ENCODE peak calls at places on chromosomes 3 and 15, in eight cellular contexts. N is psoas muscle; Y is NB4; H is CD8-positive, alpha-beta memory T cell; L is sigmoid colon; S is brain microvascular endothelial cell; A is PC-9; B is AG10803. G is an unnamed sample.

GRCh38 chr3:194100856-194101390 is 35.0 kb upstream of the HES1 start:
- DNase-seq in N (no peak), Y (no peak), H (no peak), L (no peak), S (no peak), A (no peak), B (no peak), G (peak; percentile 31)

GRCh38 chr3:13416002-13416793 is 3.9 kb downstream of the NUP210 start:
- DNase-seq in N (no peak), Y (peak; percentile 38), H (no peak), L (no peak), S (no peak), A (no peak), B (no peak), G (no peak)

GRCh38 chr3:59016930-59017616 is 32.8 kb downstream of the CFAP20DC start:
- DNase-seq in N (no peak), Y (no peak), H (no peak), L (no peak), S (no peak), A (no peak), B (no peak), G (no peak)

GRCh38 chr15:70268698-70269251 is 171.1 kb upstream of the TLE3 start:
- DNase-seq in N (no peak), Y (no peak), H (no peak), L (no peak), S (no peak), A (peak; percentile 90), B (no peak), G (no peak)

GRCh38 chr15:37229855-37230254 is 129.5 kb upstream of the MEIS2 start:
- DNase-seq in N (no peak), Y (no peak), H (no peak), L (no peak), S (no peak), A (no peak), B (no peak), G (no peak)

GRCh38 chr3:186633481-186633880 is 6.7 kb upstream of the FETUB start:
- DNase-seq in N (no peak), Y (no peak), H (no peak), L (no peak), S (no peak), A (peak; percentile 82), B (no peak), G (no peak)

GRCh38 chr15:67745059-67745993 is 80.0 kb upstream of the SKOR1 start:
- DNase-seq in N (no peak), Y (peak; percentile 36), H (no peak), L (no peak), S (no peak), A (no peak), B (peak; percentile 45), G (no peak)

GRCh38 chr15:84975871-84976351 is 5.7 kb upstream of the PDE8A start:
- DNase-seq in N (no peak), Y (no peak), H (no peak), L (no peak), S (no peak), A (no peak), B (no peak), G (no peak)

GRCh38 chr3:82509951-82510603 is 748.6 kb upstream of the GBE1 start:
- DNase-seq in N (no peak), Y (no peak), H (no peak), L (no peak), S (no peak), A (no peak), B (no peak), G (no peak)

DNA sequence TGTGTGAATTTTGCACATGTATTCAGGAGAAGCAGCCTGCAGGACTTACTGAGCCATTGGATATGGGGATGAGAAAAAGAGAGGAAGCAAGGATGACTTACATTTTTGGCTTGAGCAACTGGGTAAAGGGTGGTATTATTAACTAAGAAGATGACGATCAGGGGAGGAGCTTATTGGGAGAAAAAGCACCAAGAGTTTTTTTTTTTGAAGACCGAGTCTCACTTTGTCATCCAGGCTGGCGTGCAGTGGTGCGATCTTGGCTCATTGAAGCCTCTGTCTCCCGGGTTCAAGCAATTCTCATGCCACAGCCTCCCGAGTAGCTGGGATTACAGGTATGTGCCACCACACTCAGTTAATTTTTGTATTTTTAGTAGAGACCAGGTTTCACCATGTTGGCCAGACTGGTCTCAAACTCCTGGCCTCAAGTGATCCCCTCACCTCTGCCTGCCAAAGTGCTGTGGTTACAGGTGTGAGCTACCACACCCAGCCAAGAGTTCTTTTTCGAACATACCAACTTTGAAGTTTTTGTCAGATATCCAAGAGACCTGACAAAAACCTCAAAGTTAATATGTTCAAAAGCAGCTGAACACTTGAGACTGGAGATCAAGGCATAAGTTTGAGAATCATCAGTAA is 14.8 kb upstream of the SH3BP5 start:
- DNase-seq in N (no peak), Y (no peak), H (peak; percentile 55), L (no peak), S (no peak), A (peak; percentile 37), B (no peak), G (no peak)
- H3K4me3 ChIP-seq in N (no peak overlapping the region), Y (no peak overlapping the region), H (no peak overlapping the region), L (no peak overlapping the region), S (no peak overlapping the region), A (no peak overlapping the region), B (no peak overlapping the region), G (no peak overlapping the region)

DNA sequence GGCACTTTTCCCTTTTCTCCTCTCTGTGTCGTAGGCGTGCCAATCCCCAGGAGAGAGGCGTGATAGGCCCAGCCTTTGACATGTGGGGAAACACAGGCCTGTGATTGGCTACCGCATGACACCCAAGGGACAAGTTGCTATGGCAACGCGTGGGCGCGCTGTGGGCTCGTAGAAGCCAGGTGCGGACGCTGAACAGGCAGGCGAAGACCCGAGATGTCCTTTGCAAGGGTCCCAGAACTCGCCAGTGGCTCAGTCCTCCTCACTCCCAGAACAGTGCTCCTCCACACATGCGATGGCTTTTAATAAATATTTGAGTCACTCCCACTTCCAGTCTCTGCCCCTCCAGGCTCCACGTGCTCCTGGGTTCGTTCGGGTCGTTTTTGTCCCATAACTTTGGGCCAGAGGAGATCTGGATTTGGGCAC is 4.2 kb downstream of the SLC51B start:
- DNase-seq in N (peak; percentile 94), Y (peak; percentile 41), H (peak; percentile 81), L (peak; percentile 94), S (peak; percentile 93), A (peak; percentile 58), B (peak; percentile 91), G (peak; percentile 89)
- H3K4me3 ChIP-seq in N (peak overlapping the region; percentile 58), Y (no peak overlapping the region), H (peak overlapping the region; percentile 47), L (no peak overlapping the region), S (peak overlapping the region; percentile 50), A (peak overlapping the region; percentile 20), B (peak overlapping the region; percentile 60), G (peak overlapping the region; percentile 16)

GRCh38 chr3:177427096-177427495 is 229.8 kb upstream of the TBL1XR1 start:
- DNase-seq in N (no peak), Y (peak; percentile 40), H (peak; percentile 46), L (no peak), S (no peak), A (no peak), B (no peak), G (no peak)
- H3K4me3 ChIP-seq in N (no peak overlapping the region), Y (no peak overlapping the region), H (peak overlapping the region; percentile 49), L (no peak overlapping the region), S (no peak overlapping the region), A (no peak overlapping the region), B (no peak overlapping the region), G (no peak overlapping the region)

DNA sequence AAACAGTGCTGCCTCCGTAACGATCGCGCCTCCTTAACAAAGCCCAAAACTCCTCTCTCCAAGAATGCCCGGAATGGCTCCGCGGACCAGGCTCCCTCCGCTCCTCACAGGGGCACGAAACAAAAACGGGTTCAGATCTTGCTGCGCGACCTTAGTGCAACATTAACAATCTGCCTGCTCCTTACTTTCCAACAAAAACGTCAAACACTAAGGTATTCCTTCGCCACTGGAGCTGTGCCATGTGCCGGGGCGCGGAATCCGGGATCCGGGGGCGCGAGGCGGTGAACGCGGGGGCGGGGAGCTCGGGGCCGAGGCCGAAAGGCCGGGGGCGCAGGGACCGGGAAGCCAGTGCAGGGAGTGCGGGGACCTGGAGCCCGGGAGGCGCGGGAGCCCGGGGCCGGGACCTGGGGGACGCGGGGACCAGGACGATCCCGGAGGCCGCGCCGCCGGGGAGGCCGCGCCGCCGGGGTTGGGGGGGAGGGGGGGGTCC is 424 bp downstream of the CYFIP1 start:
- DNase-seq in N (peak; percentile 61), Y (peak; percentile 50), H (no peak), L (peak; percentile 68), S (no peak), A (no peak), B (no peak), G (peak; percentile 26)
- H3K4me3 ChIP-seq in N (peak overlapping the region; percentile 89), Y (peak overlapping the region; percentile 84), H (peak overlapping the region; percentile 60), L (peak overlapping the region; percentile 90), S (peak overlapping the region; percentile 87), A (peak overlapping the region; percentile 77), B (peak overlapping the region; percentile 93), G (peak overlapping the region; percentile 87)

DNA sequence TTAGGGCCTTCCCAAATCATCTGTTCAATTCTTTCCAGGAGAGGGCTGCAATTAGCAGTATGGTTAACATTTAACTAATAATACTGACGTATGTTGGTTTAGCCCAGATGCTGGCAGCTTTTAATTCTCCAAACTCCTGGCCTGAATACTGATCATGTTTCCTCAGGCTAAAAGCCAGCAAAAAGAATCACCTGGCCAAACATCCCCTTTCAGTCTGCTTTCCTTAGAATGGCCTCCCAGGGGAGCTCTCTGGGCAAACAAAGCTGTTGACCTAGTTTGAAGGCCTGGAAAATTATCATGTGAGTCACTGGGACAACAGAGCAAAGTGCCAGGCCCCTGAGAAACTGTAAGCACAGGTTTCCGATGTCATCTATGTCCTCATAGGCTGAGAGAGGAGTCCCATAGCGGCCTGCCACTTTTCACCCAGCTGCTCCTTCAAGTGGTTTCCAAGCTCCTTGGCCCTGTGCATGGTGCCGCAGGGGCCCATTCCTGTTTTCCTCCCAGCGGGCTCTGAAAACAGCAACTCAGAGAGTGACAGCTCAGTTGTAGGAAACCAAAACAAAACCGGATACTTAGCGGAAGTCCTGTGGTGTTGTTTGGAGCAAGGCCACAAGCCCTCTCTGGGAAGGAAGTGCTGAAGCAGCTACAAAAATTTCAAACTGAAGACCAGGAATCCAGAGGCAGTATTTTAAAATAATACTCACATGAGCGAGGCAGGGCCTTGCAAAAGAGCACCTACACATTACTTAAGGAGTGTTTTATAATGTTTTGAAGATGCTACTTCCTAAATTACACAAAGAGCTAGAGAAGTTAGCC is 36.5 kb upstream of the RAB11A start:
- DNase-seq in N (peak; percentile 95), Y (peak; percentile 37), H (peak; percentile 61), L (peak; percentile 95), S (peak; percentile 94), A (peak; percentile 98), B (peak; percentile 90), G (peak; percentile 82)
- H3K4me3 ChIP-seq in N (peak overlapping the region; percentile 35), Y (no peak overlapping the region), H (peak overlapping the region; percentile 35), L (no peak overlapping the region), S (peak overlapping the region; percentile 34), A (peak overlapping the region; percentile 7), B (peak overlapping the region; percentile 45), G (no peak overlapping the region)